ENCODE peak calls at places on chromosomes 6 and 20, in seven cellular contexts. A, G, Z, B, U, M and N are unnamed samples.

GRCh38 chr6:169189686-169190085 is 64.0 kb downstream of the THBS2 start:
- DNase-seq in A (no peak), G (no peak), Z (no peak), B (no peak), U (no peak), M (no peak), N (peak; percentile 57)

GRCh38 chr20:32126919-32127318 is 17.4 kb downstream of the TM9SF4 start:
- DNase-seq in A (no peak), G (no peak), Z (no peak), B (no peak), U (no peak), M (no peak), N (no peak)

GRCh38 chr20:24257171-24257570 is 212.3 kb upstream of the SYNDIG1 start:
- DNase-seq in A (no peak), G (no peak), Z (no peak), B (no peak), U (no peak), M (no peak), N (no peak)

GRCh38 chr6:69985180-69985579 is 118.8 kb downstream of the COL19A1 start:
- DNase-seq in A (no peak), G (peak; percentile 3), Z (no peak), B (no peak), U (no peak), M (no peak), N (no peak)

GRCh38 chr20:20253039-20253743 is 114.7 kb upstream of the INSM1 start:
- DNase-seq in A (no peak), G (no peak), Z (no peak), B (no peak), U (no peak), M (no peak), N (no peak)

GRCh38 chr6:117547688-117548621 is 54.4 kb downstream of the GOPC start:
- DNase-seq in A (no peak), G (no peak), Z (no peak), B (no peak), U (peak; percentile 76), M (no peak), N (peak; percentile 34)

GRCh38 chr6:146741609-146742008 is 142.8 kb downstream of the ADGB start:
- DNase-seq in A (no peak), G (no peak), Z (no peak), B (no peak), U (no peak), M (no peak), N (no peak)

GRCh38 chr6:64580346-64580745 is 944.7 kb downstream of the PHF3 start:
- DNase-seq in A (no peak), G (no peak), Z (no peak), B (peak; percentile 1), U (no peak), M (no peak), N (no peak)

GRCh38 chr6:31908791-31909190 is 6.9 kb upstream of the ZBTB12 start:
- DNase-seq in A (no peak), G (no peak), Z (no peak), B (no peak), U (no peak), M (no peak), N (peak; percentile 14)

GRCh38 chr20:51631011-51631950 is 88.8 kb upstream of the NFATC2 start:
- DNase-seq in A (no peak), G (no peak), Z (peak; percentile 39), B (peak; percentile 97), U (no peak), M (no peak), N (peak; percentile 98)

GRCh38 chr6:17768881-17769280 is 62.2 kb upstream of the NUP153 start:
- DNase-seq in A (no peak), G (no peak), Z (no peak), B (peak; percentile 12), U (no peak), M (no peak), N (no peak)

GRCh38 chr6:105839266-105839665 is 246.9 kb upstream of the PRDM1 start:
- DNase-seq in A (no peak), G (no peak), Z (no peak), B (no peak), U (no peak), M (no peak), N (peak; percentile 73)

GRCh38 chr20:25280051-25280573 is 32.2 kb downstream of the PYGB start:
- DNase-seq in A (no peak), G (no peak), Z (no peak), B (no peak), U (no peak), M (no peak), N (no peak)

GRCh38 chr6:170130201-170130621 is 160.7 kb downstream of the DLL1 start:
- DNase-seq in A (no peak), G (no peak), Z (no peak), B (no peak), U (peak; percentile 45), M (no peak), N (no peak)

GRCh38 chr6:41286544-41287346 is at the start of gene TREM1:
- DNase-seq in A (no peak), G (no peak), Z (peak; percentile 72), B (no peak), U (no peak), M (no peak), N (peak; percentile 70)

GRCh38 chr20:37384683-37385174 is 38.8 kb downstream of the SRC start:
- DNase-seq in A (peak; percentile 74), G (no peak), Z (peak; percentile 57), B (no peak), U (peak; percentile 91), M (peak; percentile 82), N (peak; percentile 52)

GRCh38 chr6:165969184-165969583 is 198.5 kb downstream of the TBXT start:
- DNase-seq in A (no peak), G (no peak), Z (no peak), B (no peak), U (no peak), M (no peak), N (no peak)

GRCh38 chr20:33224399-33224798 is 7.2 kb downstream of the BPIFA3 start:
- DNase-seq in A (no peak), G (no peak), Z (no peak), B (no peak), U (no peak), M (no peak), N (no peak)

GRCh38 chr6:2862712-2863174 is 21.1 kb upstream of the SERPINB1 start:
- DNase-seq in A (no peak), G (peak; percentile 80), Z (no peak), B (no peak), U (no peak), M (no peak), N (no peak)

GRCh38 chr6:157688960-157689599 is 134.0 kb upstream of the SNX9 start:
- DNase-seq in A (no peak), G (no peak), Z (no peak), B (no peak), U (no peak), M (peak; percentile 64), N (peak; percentile 42)

DNA sequence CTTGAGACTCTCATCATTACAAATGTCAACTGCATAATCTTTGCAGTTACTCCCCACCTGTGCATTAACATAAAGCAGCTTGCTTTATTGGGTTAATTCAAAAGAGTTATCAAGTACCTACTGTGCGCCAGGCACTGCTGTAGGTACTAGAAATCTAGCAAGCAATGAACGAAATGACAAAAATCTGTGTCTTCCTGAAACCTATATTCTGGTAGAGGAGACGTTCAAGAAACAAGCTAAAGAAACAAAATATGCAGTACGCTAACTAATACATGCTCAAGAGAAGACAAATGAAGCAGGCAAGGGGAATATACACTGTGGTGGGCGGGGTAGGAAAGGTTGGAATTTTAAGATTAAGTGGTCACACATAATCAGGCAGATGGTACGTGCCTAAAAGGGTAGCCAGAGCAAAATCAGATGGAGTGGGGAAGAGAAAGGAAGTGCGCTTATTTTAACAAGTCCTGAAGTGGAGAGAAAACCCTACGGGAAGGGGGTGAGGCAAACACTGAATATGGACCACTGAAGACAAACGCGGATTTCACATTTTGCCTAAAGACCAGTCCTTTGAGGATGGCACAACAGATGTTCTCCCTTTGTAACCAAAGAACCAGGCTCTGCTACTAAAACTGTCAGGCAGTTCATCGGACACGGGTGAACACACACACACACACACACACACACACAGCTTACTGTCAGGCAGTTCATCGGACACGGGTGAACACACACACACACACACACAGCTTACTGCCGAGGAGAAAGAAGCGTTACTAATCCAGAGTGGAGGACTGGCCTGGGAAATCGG is 1.2 kb downstream of the ELOVL2 start:
- DNase-seq in A (no peak), G (no peak), Z (no peak), B (peak; percentile 44), U (no peak), M (peak; percentile 49), N (peak; percentile 18)
- H3K4me3 ChIP-seq in A (peak overlapping the region; percentile 71), G (no peak overlapping the region), Z (no peak overlapping the region), B (peak overlapping the region; percentile 37), U (no peak overlapping the region), M (peak overlapping the region; percentile 79), N (no peak overlapping the region)

GRCh38 chr6:21438237-21438985 is 155.1 kb upstream of the SOX4 start:
- DNase-seq in A (no peak), G (peak; percentile 94), Z (no peak), B (no peak), U (no peak), M (no peak), N (no peak)
- TF ChIP-seq CTCF in A (no peak), G (no peak), Z (no peak), B (no peak), U (no peak), M (no peak), N (no peak)

DNA sequence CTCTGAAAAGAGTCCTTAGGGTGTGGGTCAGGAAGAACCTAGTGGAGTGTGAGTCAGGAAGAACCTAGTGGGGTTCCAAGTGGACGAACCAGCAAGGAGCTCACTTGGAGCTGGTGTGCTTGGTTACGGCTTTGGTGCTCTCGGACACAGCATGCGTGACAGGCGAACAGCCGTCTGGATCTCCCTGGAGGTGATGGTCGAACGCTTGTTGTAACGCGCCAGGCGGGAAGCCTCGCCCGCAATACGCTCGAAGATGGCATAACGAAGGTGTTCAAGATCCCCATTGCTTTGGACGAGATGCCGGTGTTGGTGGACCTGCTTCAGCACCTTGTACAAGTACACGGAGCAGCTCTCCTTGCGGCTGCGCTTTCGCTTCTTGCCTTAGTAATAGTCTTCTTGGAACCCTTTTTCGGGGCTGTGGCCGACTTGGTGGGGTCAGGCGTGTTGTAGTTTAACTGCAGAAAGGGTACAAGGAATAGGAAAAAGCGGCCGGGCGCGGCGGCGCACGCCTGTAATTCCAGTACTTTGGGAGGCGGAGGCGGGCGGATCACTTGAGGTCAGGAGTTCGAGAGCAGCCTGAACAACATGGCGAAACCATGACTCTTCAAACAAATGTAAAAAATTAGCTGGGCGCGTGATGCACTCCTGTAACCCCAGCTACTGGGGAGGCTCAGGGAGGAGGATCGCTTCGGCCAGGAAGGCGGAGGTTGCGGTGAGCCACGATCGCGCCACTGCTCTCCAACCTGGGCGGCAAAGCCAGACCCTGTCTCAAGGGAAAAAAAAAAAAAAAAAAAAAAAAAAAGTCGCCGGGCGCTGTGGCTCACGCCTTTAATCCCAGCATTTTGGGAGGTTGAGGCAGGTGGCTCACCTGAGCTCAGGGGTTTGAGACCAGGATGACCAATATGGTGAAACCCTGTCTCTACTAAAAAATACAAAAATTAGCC is 48.0 kb downstream of the OR2B2 start:
- DNase-seq in A (no peak), G (peak; percentile 31), Z (no peak), B (no peak), U (no peak), M (no peak), N (peak; percentile 16)
- H3K4me3 ChIP-seq in A (no peak overlapping the region), G (peak overlapping the region; percentile 46), Z (peak overlapping the region; percentile 39), B (peak overlapping the region; percentile 65), U (peak overlapping the region; percentile 71), M (no peak overlapping the region), N (peak overlapping the region; percentile 82)

DNA sequence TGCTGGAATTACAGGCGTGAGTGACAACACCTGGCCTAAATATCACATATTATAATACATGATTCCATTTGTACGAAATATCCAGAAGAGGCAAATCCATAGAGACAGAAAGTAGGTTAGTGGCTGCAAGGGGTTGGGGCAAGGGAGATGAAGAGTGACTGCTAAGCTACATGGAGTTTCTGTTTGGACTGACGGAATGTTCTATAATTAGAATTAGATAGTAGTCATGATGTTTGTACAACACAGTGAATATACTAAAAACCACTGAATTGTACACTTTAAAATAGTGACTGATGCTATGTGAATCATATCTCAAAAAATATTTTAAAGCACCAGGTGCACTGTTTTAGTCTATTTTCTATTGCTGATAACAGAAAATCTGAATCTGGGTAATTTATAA is 3.7 kb upstream of the HEBP2 start:
- DNase-seq in A (no peak), G (no peak), Z (no peak), B (no peak), U (no peak), M (no peak), N (no peak)
- TF ChIP-seq CTCF in A (no peak), G (no peak), Z (no peak), B (no peak), U (no peak), M (no peak), N (no peak)